ENCODE peak calls at places on chromosomes 13 and 19, in ten cellular contexts. E, U, V, F, T, G, P, Q, O and H are unnamed samples.

GRCh38 chr13:42885325-42885724 is 103.9 kb downstream of the FAM216B start:
- DNase-seq in Q (no peak), U (no peak), T (no peak), E (no peak), V (no peak), F (no peak), O (no peak), P (no peak), G (no peak), H (no peak)

GRCh38 chr13:93476175-93476574 is 249.6 kb downstream of the GPC6 start:
- DNase-seq in Q (no peak), F (peak; percentile 72), E (no peak), P (no peak), G (no peak), V (no peak), U (no peak), T (no peak), O (no peak), H (no peak)

GRCh38 chr19:39499082-39499642 is 415 bp downstream of the DLL3 start:
- DNase-seq in P (no peak), G (no peak), T (no peak), F (peak; percentile 33), V (no peak), E (peak; percentile 28), O (no peak), U (no peak), Q (no peak), H (no peak)

GRCh38 chr13:93201992-93202558 is 24.5 kb upstream of the GPC6 start:
- DNase-seq in U (no peak), T (no peak), O (no peak), G (no peak), V (no peak), E (no peak), Q (no peak), P (no peak), F (no peak), H (no peak)

GRCh38 chr13:98476538-98476966 is 100.4 kb downstream of the STK24 start:
- DNase-seq in U (no peak), O (no peak), T (no peak), P (peak; percentile 91), E (peak; percentile 84), Q (peak; percentile 66), V (peak; percentile 82), F (peak; percentile 95), G (no peak), H (no peak)

GRCh38 chr19:58581227-58582141 is 8.3 kb upstream of the MZF1 start:
- DNase-seq in E (peak; percentile 90), F (peak; percentile 96), P (peak; percentile 70), O (no peak), U (no peak), V (peak; percentile 78), Q (peak; percentile 86), G (no peak), T (peak; percentile 20), H (no peak)

GRCh38 chr13:37640499-37640898 is 41.9 kb upstream of the POSTN start:
- DNase-seq in U (no peak), G (peak; percentile 1), F (peak; percentile 84), O (peak; percentile 11), E (no peak), P (no peak), T (peak; percentile 26), Q (no peak), V (no peak), H (no peak)

GRCh38 chr19:15550847-15551182 is 42.5 kb downstream of the CYP4F22 start:
- DNase-seq in T (no peak), G (no peak), Q (no peak), O (peak; percentile 28), F (no peak), P (no peak), E (no peak), U (no peak), V (no peak), H (no peak)

GRCh38 chr13:110293649-110294048 is 13.3 kb downstream of the COL4A1 start:
- DNase-seq in G (no peak), E (no peak), U (no peak), O (no peak), F (no peak), V (no peak), T (no peak), P (no peak), Q (no peak), H (no peak)

GRCh38 chr13:40619479-40619814 is 47.0 kb downstream of the FOXO1 start:
- DNase-seq in F (no peak), G (no peak), Q (no peak), O (no peak), T (no peak), P (no peak), V (no peak), E (no peak), U (no peak), H (no peak)

GRCh38 chr13:109204657-109205056 is 575.2 kb downstream of the MYO16 start:
- DNase-seq in Q (no peak), E (no peak), U (no peak), G (no peak), O (peak; percentile 15), F (no peak), T (no peak), V (no peak), P (no peak), H (no peak)

GRCh38 chr13:112775791-112776279 is 86.0 kb downstream of the ATP11A start:
- DNase-seq in U (no peak), E (no peak), V (no peak), Q (no peak), F (no peak), G (no peak), P (no peak), O (no peak), T (no peak), H (no peak)

GRCh38 chr19:50710094-50710493 is 9.5 kb downstream of the SHANK1 start:
- DNase-seq in T (no peak), Q (no peak), O (no peak), F (peak; percentile 51), V (no peak), U (no peak), P (no peak), G (no peak), E (no peak), H (no peak)

GRCh38 chr19:37059142-37059541 is 19.1 kb upstream of the ZNF420 start:
- DNase-seq in Q (no peak), F (no peak), T (no peak), G (no peak), U (no peak), O (no peak), V (no peak), P (no peak), E (no peak), H (no peak)

GRCh38 chr13:32838985-32839384 is 177.2 kb upstream of the KL start:
- DNase-seq in O (peak; percentile 97), U (peak; percentile 35), G (no peak), P (peak; percentile 40), E (no peak), F (no peak), T (no peak), Q (no peak), V (no peak), H (no peak)

GRCh38 chr13:73922728-73923393 is 211.3 kb downstream of the KLF12 start:
- DNase-seq in U (no peak), E (no peak), V (no peak), G (no peak), P (no peak), F (peak; percentile 75), T (no peak), O (no peak), Q (no peak), H (no peak)

GRCh38 chr13:101942038-101942437 is 459.8 kb downstream of the FGF14 start:
- DNase-seq in O (peak; percentile 79), U (peak; percentile 74), P (no peak), V (no peak), G (no peak), Q (no peak), F (peak; percentile 59), E (no peak), T (peak; percentile 46), H (peak; percentile 35)

GRCh38 chr19:34851277-34851804 is 75.4 kb upstream of the ZNF30 start:
- DNase-seq in E (no peak), Q (no peak), G (no peak), T (no peak), P (no peak), U (no peak), V (no peak), F (no peak), O (no peak), H (no peak)

GRCh38 chr13:48156466-48156865 is 61.6 kb upstream of the MED4 start:
- DNase-seq in Q (peak; percentile 53), F (no peak), E (peak; percentile 78), V (no peak), T (peak; percentile 36), G (peak; percentile 42), O (no peak), U (no peak), P (no peak), H (no peak)

GRCh38 chr13:27194895-27195764 is 23.5 kb upstream of the USP12 start:
- DNase-seq in E (peak; percentile 10), G (no peak), F (peak; percentile 96), U (no peak), P (no peak), O (no peak), Q (no peak), T (peak; percentile 40), V (no peak), H (no peak)

GRCh38 chr19:2166741-2167738 is 3.3 kb downstream of the DOT1L start:
- DNase-seq in G (peak; percentile 14), O (no peak), U (no peak), F (peak; percentile 92), E (no peak), P (no peak), V (no peak), Q (no peak), T (peak; percentile 27), H (no peak)

GRCh38 chr19:9565900-9566705 is 18.2 kb downstream of the ZNF121 start:
- DNase-seq in Q (no peak), F (peak; percentile 36), E (no peak), V (no peak), U (no peak), G (no peak), O (no peak), T (no peak), P (no peak), H (no peak)

GRCh38 chr13:73708393-73708985 is 425.7 kb downstream of the KLF12 start:
- DNase-seq in U (peak; percentile 63), E (peak; percentile 28), T (peak; percentile 61), F (peak; percentile 71), V (no peak), O (peak; percentile 73), G (no peak), P (peak; percentile 15), Q (peak; percentile 52), H (peak; percentile 46)

GRCh38 chr13:29936051-29936813 is 85.8 kb upstream of the UBL3 start:
- DNase-seq in U (no peak), V (no peak), O (no peak), Q (peak; percentile 12), T (no peak), E (no peak), F (no peak), G (no peak), P (no peak), H (no peak)

GRCh38 chr19:53172892-53173291 is 14.0 kb upstream of the ZNF347 start:
- DNase-seq in P (no peak), U (no peak), G (no peak), T (no peak), V (no peak), E (no peak), O (no peak), F (no peak), Q (no peak), H (no peak)

GRCh38 chr19:33325920-33326319 is 23.6 kb upstream of the CEBPA start:
- DNase-seq in Q (no peak), V (no peak), U (no peak), O (no peak), T (no peak), G (no peak), F (peak; percentile 41), E (no peak), P (no peak), H (no peak)

GRCh38 chr13:40433577-40433976 is 232.9 kb downstream of the FOXO1 start:
- DNase-seq in Q (peak; percentile 28), O (no peak), P (no peak), T (no peak), F (no peak), E (peak; percentile 23), G (no peak), V (no peak), U (no peak), H (no peak)

GRCh38 chr19:35797663-35798062 is 15.0 kb downstream of the PRODH2 start:
- DNase-seq in G (no peak), E (no peak), V (no peak), P (no peak), Q (no peak), U (no peak), T (no peak), O (no peak), F (no peak), H (no peak)